ENCODE peak calls at places on chromosome 9, in four cellular contexts. One of them, this sample, is unnamed. For H3K4me1, the result is how much of the 10 kb centered on the place peaks cover.

GRCh38 chr9:89223398-89223977 is 44.9 kb upstream of the SHC3 start:
- DNase-seq in HepG2: no peak
- DNase-seq in GM12878: no peak
- DNase-seq in H1: no peak
- DNase-seq in this sample: no peak

GRCh38 chr9:35618854-35619799 is 914 bp upstream of the CD72 start:
- DNase-seq in H1: no peak
- DNase-seq in GM12878: peak
- DNase-seq in HepG2: no peak
- DNase-seq in this sample: no peak

GRCh38 chr9:8809747-8810146 is 1010.2 kb upstream of the DMAC1 start:
- DNase-seq in HepG2: no peak
- DNase-seq in GM12878: no peak
- DNase-seq in H1: no peak
- DNase-seq in this sample: no peak

GRCh38 chr9:126459965-126460843 is 133.6 kb downstream of the MVB12B start:
- DNase-seq in H1: no peak
- DNase-seq in HepG2: no peak
- DNase-seq in GM12878: no peak
- DNase-seq in this sample: no peak

GRCh38 chr9:93578844-93579243 is 2.5 kb downstream of the PHF2 start:
- DNase-seq in HepG2: no peak
- DNase-seq in H1: no peak
- DNase-seq in GM12878: no peak
- DNase-seq in this sample: no peak

GRCh38 chr9:113501821-113502220 is 38.3 kb downstream of the RGS3 start:
- DNase-seq in GM12878: no peak
- DNase-seq in H1: no peak
- DNase-seq in HepG2: no peak
- DNase-seq in this sample: no peak

GRCh38 chr9:13845460-13845859 is 468.5 kb downstream of the NFIB start:
- DNase-seq in HepG2: no peak
- DNase-seq in H1: no peak
- DNase-seq in GM12878: no peak
- DNase-seq in this sample: no peak

GRCh38 chr9:114224247-114224610 is 68.9 kb downstream of the COL27A1 start:
- DNase-seq in HepG2: peak
- DNase-seq in H1: no peak
- DNase-seq in GM12878: no peak
- DNase-seq in this sample: peak

GRCh38 chr9:34079181-34079580 is 30.5 kb upstream of the UBAP2 start:
- DNase-seq in GM12878: no peak
- DNase-seq in H1: no peak
- DNase-seq in HepG2: no peak
- DNase-seq in this sample: no peak

GRCh38 chr9:86354882-86355399 is 731 bp upstream of the TUT7 start:
- DNase-seq in HepG2: peak
- DNase-seq in H1: no peak
- DNase-seq in GM12878: no peak
- DNase-seq in this sample: no peak

GRCh38 chr9:93601666-93602065 is 25.3 kb downstream of the PHF2 start:
- DNase-seq in HepG2: no peak
- DNase-seq in GM12878: no peak
- DNase-seq in H1: no peak
- DNase-seq in this sample: no peak

GRCh38 chr9:112245126-112245525 is 70.0 kb upstream of the SUSD1 start:
- DNase-seq in HepG2: no peak
- DNase-seq in H1: no peak
- DNase-seq in GM12878: no peak
- DNase-seq in this sample: no peak

GRCh38 chr9:26814799-26815198 is 77.8 kb downstream of the CAAP1 start:
- DNase-seq in H1: no peak
- DNase-seq in GM12878: no peak
- DNase-seq in HepG2: no peak
- DNase-seq in this sample: no peak

GRCh38 chr9:88187631-88188030 is 49.4 kb upstream of the SPATA31C2 start:
- DNase-seq in HepG2: no peak
- DNase-seq in H1: no peak
- DNase-seq in GM12878: no peak
- DNase-seq in this sample: no peak

GRCh38 chr9:106438928-106439327 is 424.0 kb upstream of the ZNF462 start:
- DNase-seq in HepG2: no peak
- DNase-seq in GM12878: no peak
- DNase-seq in H1: no peak
- DNase-seq in this sample: no peak

GRCh38 chr9:119961774-119962408 is 592.7 kb upstream of the BRINP1 start:
- DNase-seq in GM12878: no peak
- DNase-seq in HepG2: peak
- DNase-seq in H1: peak
- DNase-seq in this sample: peak
- TF ChIP-seq SUZ12 in GM12878: no peak
- TF ChIP-seq SUZ12 in HepG2: no peak
- TF ChIP-seq SUZ12 in H1: no peak
- TF ChIP-seq SUZ12 in this sample: no peak

GRCh38 chr9:131701789-131702337 is 38.0 kb downstream of the RAPGEF1 start:
- DNase-seq in H1: no peak
- DNase-seq in HepG2: no peak
- DNase-seq in GM12878: no peak
- DNase-seq in this sample: peak

GRCh38 chr9:131700076-131700475 is 39.8 kb downstream of the RAPGEF1 start:
- DNase-seq in H1: no peak
- DNase-seq in GM12878: no peak
- DNase-seq in HepG2: no peak
- DNase-seq in this sample: no peak

GRCh38 chr9:131702911-131703310 is 37.0 kb downstream of the RAPGEF1 start:
- DNase-seq in HepG2: no peak
- DNase-seq in GM12878: no peak
- DNase-seq in H1: no peak
- DNase-seq in this sample: no peak

GRCh38 chr9:131701434-131701781 is 38.5 kb downstream of the RAPGEF1 start:
- DNase-seq in H1: no peak
- DNase-seq in GM12878: no peak
- DNase-seq in HepG2: no peak
- DNase-seq in this sample: no peak

DNA sequence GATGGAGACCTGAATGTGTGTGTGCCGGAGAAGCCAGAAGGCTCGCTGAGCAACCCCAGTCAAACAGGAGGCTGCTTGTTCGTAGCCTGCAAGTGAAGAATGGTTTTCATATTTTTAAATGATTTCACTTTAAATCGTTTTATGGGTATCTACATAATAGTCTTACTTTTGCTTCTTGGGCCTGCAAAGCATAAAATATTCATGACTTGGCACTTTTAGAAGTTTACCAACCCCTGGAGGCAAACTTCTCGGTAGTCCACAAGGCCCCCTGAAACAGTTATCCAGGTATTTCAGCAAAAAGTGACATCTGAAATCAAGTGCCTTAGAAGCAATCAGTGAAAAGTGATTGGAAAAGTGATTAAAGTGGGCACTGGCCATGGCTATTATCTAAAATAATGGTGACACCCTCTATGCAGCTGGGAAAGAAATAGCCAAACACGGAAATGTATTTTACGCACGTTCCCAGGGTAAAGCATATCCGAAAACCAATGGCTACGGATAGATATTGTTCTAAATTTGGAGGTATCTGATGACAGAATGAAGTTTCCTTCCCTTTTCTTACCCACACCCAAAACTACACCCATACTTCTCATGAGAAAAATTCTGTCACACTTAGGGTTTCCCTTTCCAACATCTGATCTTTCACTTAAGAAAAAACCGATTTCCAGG is 39.0 kb downstream of the RAPGEF1 start:
- DNase-seq in GM12878: no peak
- DNase-seq in HepG2: no peak
- DNase-seq in H1: no peak
- DNase-seq in this sample: no peak
- H3K4me1 ChIP-seq in GM12878: under half
- H3K4me1 ChIP-seq in HepG2: half or more
- H3K4me1 ChIP-seq in H1: under half
- H3K4me1 ChIP-seq in this sample: under half

DNA sequence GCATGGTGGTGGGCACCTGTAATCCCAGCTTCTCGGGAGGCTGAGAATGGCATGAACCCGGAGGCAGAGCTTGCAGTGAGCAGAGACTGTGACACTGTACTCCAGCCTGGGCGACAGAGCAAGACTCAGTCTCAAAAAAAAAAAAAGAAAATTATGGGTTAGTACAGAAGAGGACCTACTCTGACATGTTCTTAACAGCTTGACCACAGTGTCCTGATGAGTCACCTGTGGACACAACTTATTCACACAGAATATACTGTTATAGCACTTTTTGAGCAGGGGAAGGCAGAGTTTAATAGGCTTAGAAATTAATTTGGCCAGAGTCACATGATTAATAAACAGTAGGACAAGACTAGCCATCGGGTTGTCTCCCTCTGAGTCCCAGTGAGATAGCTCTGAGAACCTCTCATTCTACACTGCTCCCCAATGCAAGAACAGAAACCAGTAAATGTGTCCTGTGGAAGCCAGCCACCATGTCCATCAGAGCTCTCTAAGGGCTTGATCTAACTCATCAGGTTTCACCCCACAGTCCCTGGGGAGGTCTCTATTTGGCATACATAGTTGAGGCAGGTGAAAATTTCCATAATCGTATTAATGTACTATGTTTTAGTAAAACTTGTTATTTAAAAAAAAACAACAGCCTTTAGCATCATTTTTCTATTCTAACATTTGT is 1077.9 kb upstream of the C9orf72 start:
- DNase-seq in H1: no peak
- DNase-seq in HepG2: no peak
- DNase-seq in GM12878: no peak
- DNase-seq in this sample: no peak
- H3K9ac ChIP-seq in H1: no peak
- H3K9ac ChIP-seq in HepG2: no peak
- H3K9ac ChIP-seq in GM12878: no peak
- H3K9ac ChIP-seq in this sample: no peak

GRCh38 chr9:5263568-5264218 is 32.5 kb downstream of the INSL4 start:
- DNase-seq in GM12878: no peak
- DNase-seq in H1: no peak
- DNase-seq in HepG2: peak
- DNase-seq in this sample: no peak
- TF ChIP-seq SUZ12 in GM12878: no peak
- TF ChIP-seq SUZ12 in H1: no peak
- TF ChIP-seq SUZ12 in HepG2: no peak
- TF ChIP-seq SUZ12 in this sample: no peak

GRCh38 chr9:111096051-111096450 is 57.8 kb upstream of the LPAR1 start:
- DNase-seq in H1: no peak
- DNase-seq in GM12878: no peak
- DNase-seq in HepG2: no peak
- DNase-seq in this sample: peak

GRCh38 chr9:111102793-111103474 is 64.7 kb upstream of the LPAR1 start:
- DNase-seq in HepG2: no peak
- DNase-seq in H1: no peak
- DNase-seq in GM12878: no peak
- DNase-seq in this sample: no peak

GRCh38 chr9:111098661-111099060 is 60.4 kb upstream of the LPAR1 start:
- DNase-seq in HepG2: no peak
- DNase-seq in H1: no peak
- DNase-seq in GM12878: no peak
- DNase-seq in this sample: no peak

GRCh38 chr9:111098093-111098492 is 59.8 kb upstream of the LPAR1 start:
- DNase-seq in HepG2: no peak
- DNase-seq in GM12878: no peak
- DNase-seq in H1: no peak
- DNase-seq in this sample: no peak

GRCh38 chr9:111099199-111100005 is 61.1 kb upstream of the LPAR1 start:
- DNase-seq in GM12878: no peak
- DNase-seq in HepG2: no peak
- DNase-seq in H1: no peak
- DNase-seq in this sample: peak
- H3K4me1 ChIP-seq in GM12878: under half
- H3K4me1 ChIP-seq in HepG2: under half
- H3K4me1 ChIP-seq in H1: under half
- H3K4me1 ChIP-seq in this sample: under half

GRCh38 chr9:122371851-122372250 is 1.0 kb downstream of the PTGS1 start:
- DNase-seq in H1: no peak
- DNase-seq in GM12878: no peak
- DNase-seq in HepG2: no peak
- DNase-seq in this sample: no peak
- H3K9ac ChIP-seq in H1: no peak
- H3K9ac ChIP-seq in GM12878: no peak
- H3K9ac ChIP-seq in HepG2: no peak
- H3K9ac ChIP-seq in this sample: no peak

DNA sequence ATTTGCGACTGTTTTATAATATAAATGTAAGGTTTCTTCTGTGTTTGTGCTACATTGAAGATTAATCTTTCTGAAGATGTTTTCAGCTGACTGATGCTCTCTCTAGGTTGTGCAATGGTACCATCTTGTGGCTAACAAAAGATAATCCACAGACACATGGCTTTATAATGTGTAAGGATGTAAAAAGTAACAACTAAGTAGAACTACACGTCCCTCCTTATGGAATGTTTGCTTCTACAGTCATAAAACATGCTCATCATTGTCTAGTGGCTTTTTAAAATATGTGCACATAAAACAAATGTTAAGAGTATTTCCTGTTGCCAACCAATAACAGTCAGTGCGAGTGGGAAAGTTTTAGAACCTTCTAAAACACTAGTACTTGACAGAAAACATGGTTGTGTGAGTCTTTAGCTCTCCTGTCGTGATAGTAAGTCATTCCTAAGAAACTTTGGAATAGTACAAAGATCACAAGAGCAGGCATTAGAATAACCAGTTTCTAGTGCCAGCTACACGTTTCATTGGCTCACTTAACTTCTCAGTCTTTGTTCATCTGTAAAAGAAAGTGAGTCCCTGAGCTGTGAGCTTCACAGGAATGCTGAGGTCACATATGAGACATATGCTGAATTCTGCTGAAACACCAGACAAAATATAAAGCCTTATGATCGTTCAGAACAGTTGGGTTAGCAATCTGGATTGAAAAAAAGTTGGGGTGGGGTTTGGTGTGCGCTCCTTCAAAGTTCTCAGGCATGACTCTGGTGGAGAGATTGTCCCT is 75.7 kb upstream of the GLIS3 start:
- DNase-seq in GM12878: no peak
- DNase-seq in H1: no peak
- DNase-seq in HepG2: no peak
- DNase-seq in this sample: no peak
- TF ChIP-seq SUZ12 in GM12878: no peak
- TF ChIP-seq SUZ12 in H1: no peak
- TF ChIP-seq SUZ12 in HepG2: no peak
- TF ChIP-seq SUZ12 in this sample: no peak

DNA sequence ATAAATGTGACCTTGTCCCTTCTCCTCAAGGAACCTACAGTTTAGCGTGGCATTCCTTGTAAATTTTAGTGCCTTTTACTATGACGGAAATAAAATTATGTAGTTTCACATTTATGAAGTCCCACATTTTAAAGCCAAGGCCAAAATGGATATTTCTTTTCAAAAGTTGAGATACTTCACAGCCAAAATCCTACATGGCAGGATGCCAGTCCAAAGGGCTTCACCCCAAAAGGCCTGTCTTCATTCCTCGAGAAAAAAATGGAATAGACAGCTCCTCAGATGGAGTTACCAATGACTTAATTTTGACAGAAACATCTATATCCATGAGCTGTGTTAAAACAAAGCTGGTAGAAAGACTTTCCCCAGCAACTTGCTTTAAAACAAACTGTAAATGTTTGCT is 211.2 kb downstream of the GLIS3 start:
- DNase-seq in HepG2: no peak
- DNase-seq in GM12878: no peak
- DNase-seq in H1: no peak
- DNase-seq in this sample: no peak
- H3K4me1 ChIP-seq in HepG2: under half
- H3K4me1 ChIP-seq in GM12878: under half
- H3K4me1 ChIP-seq in H1: under half
- H3K4me1 ChIP-seq in this sample: under half

GRCh38 chr9:136857166-136857565 is 5.0 kb downstream of the MAMDC4 start:
- DNase-seq in HepG2: no peak
- DNase-seq in GM12878: no peak
- DNase-seq in H1: peak
- DNase-seq in this sample: no peak
- H3K9ac ChIP-seq in HepG2: no peak
- H3K9ac ChIP-seq in GM12878: no peak
- H3K9ac ChIP-seq in H1: no peak
- H3K9ac ChIP-seq in this sample: no peak